ENCODE peak calls at places on chromosomes 13 and 19, in four cellular contexts. F is GM12878, N is H1, C is HepG2. J is an unnamed sample.

GRCh38 chr13:90793261-90793785 is 554.2 kb upstream of the MIR17HG start:
- DNase-seq in F (no peak), N (no peak), C (no peak), J (no peak)

GRCh38 chr19:4641132-4641531 is 1.8 kb downstream of the TNFAIP8L1 start:
- DNase-seq in N (no peak), F (no peak), C (no peak), J (no peak)

GRCh38 chr19:15282311-15282705 is 50.0 kb downstream of the BRD4 start:
- DNase-seq in C (no peak), N (no peak), F (no peak), J (no peak)

GRCh38 chr19:52936151-52936957 is 13.1 kb upstream of the ZNF888 start:
- DNase-seq in N (no peak), F (peak; percentile 36), C (peak; percentile 35), J (no peak)

GRCh38 chr19:16216744-16217670 is 19.3 kb downstream of the AP1M1 start:
- DNase-seq in C (no peak), F (no peak), N (no peak), J (no peak)

GRCh38 chr13:30371649-30372265 is 50.5 kb upstream of the UBE2L5 start:
- DNase-seq in N (no peak), F (peak; percentile 96), C (peak; percentile 35), J (no peak)

GRCh38 chr13:76168661-76169060 is 532.5 kb downstream of the LMO7 start:
- DNase-seq in F (no peak), N (no peak), C (no peak), J (no peak)

GRCh38 chr13:101382701-101383100 is 33.6 kb downstream of the NALCN start:
- DNase-seq in N (no peak), F (no peak), C (no peak), J (no peak)

GRCh38 chr19:39430675-39431593 is 4.8 kb downstream of the RPS16 start:
- DNase-seq in F (no peak), N (no peak), C (peak; percentile 71), J (no peak)

GRCh38 chr13:106238690-106239089 is 296.8 kb downstream of the EFNB2 start:
- DNase-seq in F (no peak), N (no peak), C (no peak), J (no peak)

GRCh38 chr19:50489461-50490011 is 12.9 kb upstream of the GARIN5A start:
- DNase-seq in C (no peak), F (no peak), N (no peak), J (no peak)

GRCh38 chr19:55340784-55341147 is 1.1 kb downstream of the KMT5C start:
- DNase-seq in F (no peak), N (no peak), C (no peak), J (no peak)

GRCh38 chr19:51259348-51260245 is 8.7 kb downstream of the SIGLECL1 start:
- DNase-seq in F (peak; percentile 12), C (peak; percentile 24), N (peak; percentile 15), J (peak; percentile 23)

GRCh38 chr13:48808689-48809088 is 155.0 kb downstream of the CYSLTR2 start:
- DNase-seq in N (no peak), F (no peak), C (peak; percentile 35), J (no peak)

GRCh38 chr19:12880551-12881171 is 588 bp downstream of the DNASE2 start:
- DNase-seq in C (no peak), N (no peak), F (no peak), J (no peak)

GRCh38 chr13:113064534-113065405 is 40.8 kb upstream of the F7 start:
- DNase-seq in F (no peak), N (no peak), C (no peak), J (no peak)

GRCh38 chr13:29065142-29065541 is 245.0 kb downstream of the MTUS2 start:
- DNase-seq in F (peak; percentile 27), N (no peak), C (no peak), J (no peak)

GRCh38 chr13:99323488-99323887 is 16.3 kb upstream of the GPR183 start:
- DNase-seq in C (no peak), F (no peak), N (no peak), J (no peak)

GRCh38 chr13:48194392-48194754 is 38.6 kb upstream of the ITM2B start:
- DNase-seq in C (no peak), F (peak; percentile 43), N (no peak), J (no peak)

GRCh38 chr19:34236035-34236793 is 18.1 kb upstream of the GARRE1 start:
- DNase-seq in F (no peak), N (no peak), C (no peak), J (no peak)

GRCh38 chr19:47778954-47779351 is 450 bp downstream of the SELENOW start:
- DNase-seq in C (no peak), F (no peak), N (no peak), J (no peak)

GRCh38 chr19:5050016-5050656 is 81.2 kb downstream of the KDM4B start:
- DNase-seq in C (no peak), N (no peak), F (no peak), J (no peak)

GRCh38 chr13:51666839-51667238 is 82.6 kb downstream of the WDFY2 start:
- DNase-seq in C (no peak), N (no peak), F (no peak), J (no peak)

GRCh38 chr13:47258384-47258783 is 361.5 kb upstream of the HTR2A start:
- DNase-seq in N (no peak), F (no peak), C (no peak), J (no peak)

DNA sequence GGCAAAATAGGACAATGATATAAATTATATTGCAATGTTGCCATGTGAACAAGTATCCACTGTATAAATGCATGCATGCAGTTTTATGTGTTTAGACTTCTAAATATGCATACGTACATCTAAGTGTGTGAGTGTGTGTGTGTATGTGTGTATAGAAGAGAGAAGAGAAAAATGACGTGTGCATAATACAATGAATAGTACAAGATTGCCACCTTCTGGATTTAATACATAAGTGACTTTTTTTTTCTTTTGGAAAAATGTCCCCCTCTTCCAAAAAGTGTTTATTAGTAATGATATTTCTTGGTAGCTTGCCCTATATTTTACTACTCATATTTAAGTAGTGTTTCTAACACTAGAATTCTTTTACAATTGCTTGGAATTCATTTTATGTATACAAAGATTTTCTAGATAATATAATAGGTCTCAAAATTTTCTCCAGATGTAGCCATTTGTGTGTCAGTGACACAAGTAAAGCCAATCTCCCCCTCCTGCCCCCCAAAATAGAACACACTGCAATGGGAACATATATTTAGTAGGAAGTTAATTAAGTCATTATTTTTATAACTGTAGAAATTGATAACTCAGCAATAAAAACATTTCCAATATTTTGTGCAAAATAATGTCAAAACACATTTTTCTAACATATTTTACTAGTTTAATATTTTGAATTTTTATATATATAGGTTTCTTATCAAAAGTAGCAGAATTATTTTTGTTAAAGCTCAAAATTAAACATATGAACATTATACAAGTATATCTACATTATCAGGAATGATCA is 783.3 kb upstream of the ATXN8OS start:
- DNase-seq in F (no peak), C (peak; percentile 3), N (no peak), J (no peak)
- TF ChIP-seq SUZ12 in F (no peak), C (no peak), N (no peak), J (no peak)

GRCh38 chr19:11651062-11651461 is 53.8 kb downstream of the ZNF627 start:
- DNase-seq in N (no peak), F (no peak), C (no peak), J (no peak)
- H3K9ac ChIP-seq in N (no peak overlapping the region), F (no peak overlapping the region), C (no peak overlapping the region), J (no peak overlapping the region)

DNA sequence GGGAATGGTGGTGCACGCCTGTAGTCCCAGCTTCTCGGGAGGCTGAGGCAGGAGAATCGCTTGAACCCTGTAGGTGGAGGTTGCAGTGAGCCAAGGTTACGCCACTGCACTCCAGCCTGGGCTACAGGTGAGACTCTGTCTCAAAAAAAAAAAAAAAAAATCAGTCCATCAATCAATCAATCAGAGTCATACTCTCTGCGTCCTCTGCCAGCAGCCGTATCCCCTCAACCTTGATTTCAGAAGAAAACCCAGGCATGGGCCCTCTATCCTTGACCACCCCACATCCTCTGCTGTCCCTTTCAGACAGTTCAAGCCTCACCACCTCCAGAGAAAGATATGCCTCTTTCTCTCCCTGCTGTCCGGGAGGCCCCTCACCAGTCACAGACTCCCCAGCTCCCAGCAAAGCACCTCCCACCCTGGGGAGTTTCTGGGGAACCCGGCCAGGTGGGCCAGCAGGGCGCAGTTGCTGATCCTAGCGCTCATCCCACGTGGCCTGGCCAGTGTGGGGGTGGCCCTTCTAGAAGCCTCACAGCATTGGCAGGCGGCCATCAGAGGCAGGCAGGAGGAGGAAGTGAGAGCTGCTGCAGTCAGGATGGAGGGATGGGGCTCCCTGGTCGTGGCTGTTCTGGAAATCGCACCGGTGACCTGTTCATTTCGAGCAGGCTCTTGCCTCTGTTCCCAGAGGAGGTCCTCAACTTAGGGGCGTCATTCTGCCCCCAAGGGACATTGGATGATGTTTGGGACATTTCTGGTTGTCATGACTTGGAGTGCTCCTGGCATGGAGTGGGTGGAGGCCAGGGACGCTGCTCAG is 10.2 kb upstream of the JSRP1 start:
- DNase-seq in F (peak; percentile 54), C (peak; percentile 58), N (no peak), J (no peak)
- H3K4me1 ChIP-seq in F (peaks cover 14% of the 10 kb centered on the region), C (peaks cover 60% of the 10 kb centered on the region), N (peaks cover 5% of the 10 kb centered on the region), J (peaks cover 3% of the 10 kb centered on the region)

GRCh38 chr19:49328741-49329140 is 3.8 kb upstream of the SLC6A16 start:
- DNase-seq in F (no peak), C (no peak), N (no peak), J (no peak)

GRCh38 chr19:49326165-49326704 is 1.2 kb upstream of the SLC6A16 start:
- DNase-seq in F (no peak), N (no peak), C (no peak), J (no peak)

GRCh38 chr19:49327878-49328544 is 3.0 kb upstream of the SLC6A16 start:
- DNase-seq in N (no peak), F (no peak), C (peak; percentile 21), J (no peak)

DNA sequence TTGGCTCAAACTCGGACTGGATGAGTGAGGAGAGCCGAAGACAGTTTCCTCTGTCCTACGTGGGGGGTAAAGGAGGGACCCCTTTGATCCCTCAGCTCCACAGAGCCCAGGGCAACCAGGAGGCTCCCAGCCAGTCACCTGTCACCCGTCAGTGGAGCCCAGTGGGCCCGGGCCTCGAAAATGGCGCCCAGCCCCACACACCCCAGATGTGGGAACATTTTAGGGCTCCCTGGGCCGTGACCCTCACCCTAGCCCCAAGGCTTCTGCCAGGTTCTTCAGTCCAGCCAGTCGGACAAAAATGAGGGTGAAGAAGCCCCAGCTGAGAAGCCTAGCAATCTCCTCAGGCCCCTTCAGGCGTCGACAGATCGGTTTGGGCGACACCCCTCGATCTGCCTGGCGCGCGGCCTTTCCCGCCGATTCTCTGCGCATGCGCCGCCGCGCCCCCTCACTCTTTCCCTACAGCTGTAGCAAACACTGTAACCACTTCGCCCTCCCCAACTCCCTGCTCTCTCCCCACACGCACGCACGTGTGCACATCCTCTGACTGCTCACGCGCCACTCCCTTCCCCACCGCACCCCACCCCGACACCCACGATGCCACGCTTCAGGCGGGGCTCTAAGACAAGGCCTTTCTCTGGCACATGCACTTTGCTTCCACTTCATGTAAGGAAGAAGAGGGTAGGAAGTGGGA is at the start of gene SLC6A16:
- DNase-seq in F (no peak), C (no peak), N (no peak), J (no peak)
- TF ChIP-seq SUZ12 in F (no peak), C (no peak), N (no peak), J (no peak)

DNA sequence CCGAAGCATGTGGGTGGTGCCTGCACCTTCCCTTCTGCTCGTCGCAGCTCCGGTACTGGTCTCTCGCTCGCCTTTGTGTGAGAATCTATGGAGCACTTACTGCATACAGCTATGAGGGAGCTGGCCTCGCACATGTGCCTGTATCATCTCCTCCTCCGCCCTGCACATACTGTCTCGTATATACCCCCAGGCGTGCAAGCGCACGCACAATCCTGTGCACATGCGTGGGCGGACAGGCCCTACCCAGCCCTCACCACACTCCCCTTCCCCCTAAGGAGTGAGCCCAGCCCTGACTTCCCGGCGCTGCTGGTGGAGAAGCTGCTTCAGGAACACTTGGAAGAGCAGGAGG is 8.7 kb downstream of the PIK3R2 start:
- DNase-seq in N (no peak), F (no peak), C (no peak), J (no peak)
- H3K9ac ChIP-seq in N (no peak overlapping the region), F (no peak overlapping the region), C (no peak overlapping the region), J (peak overlapping the region; percentile 52)

J was measured in NT2/D1.